ENCODE peak calls at places on chromosomes 13 and 19, in five cellular contexts. One of them, this sample, is unnamed.

GRCh38 chr13:111485491-111486250 is 165.2 kb downstream of the TEX29 start:
- DNase-seq in right lobe of liver: no peak
- DNase-seq in GM12878: no peak
- DNase-seq in Peyer's patch: no peak
- DNase-seq in body of pancreas: no peak
- DNase-seq in this sample: no peak

GRCh38 chr19:46081928-46082727 is 41.3 kb upstream of the IGFL4 start:
- DNase-seq in right lobe of liver: no peak
- DNase-seq in GM12878: peak
- DNase-seq in Peyer's patch: no peak
- DNase-seq in body of pancreas: peak
- DNase-seq in this sample: no peak

GRCh38 chr13:26132756-26133155 is 80.9 kb upstream of the SHISA2 start:
- DNase-seq in right lobe of liver: no peak
- DNase-seq in GM12878: no peak
- DNase-seq in Peyer's patch: no peak
- DNase-seq in body of pancreas: no peak
- DNase-seq in this sample: no peak

GRCh38 chr13:27599096-27599495 is 21.2 kb downstream of the LNX2 start:
- DNase-seq in right lobe of liver: no peak
- DNase-seq in GM12878: no peak
- DNase-seq in Peyer's patch: no peak
- DNase-seq in body of pancreas: no peak
- DNase-seq in this sample: no peak

GRCh38 chr19:8490395-8490760 is 12.1 kb downstream of the PRAM1 start:
- DNase-seq in right lobe of liver: no peak
- DNase-seq in GM12878: no peak
- DNase-seq in Peyer's patch: no peak
- DNase-seq in body of pancreas: no peak
- DNase-seq in this sample: no peak

GRCh38 chr19:14006766-14007562 is 844 bp upstream of the RFX1 start:
- DNase-seq in right lobe of liver: peak
- DNase-seq in GM12878: no peak
- DNase-seq in Peyer's patch: no peak
- DNase-seq in body of pancreas: peak
- DNase-seq in this sample: no peak

GRCh38 chr19:34306213-34306661 is 51.9 kb downstream of the GARRE1 start:
- DNase-seq in right lobe of liver: peak
- DNase-seq in GM12878: no peak
- DNase-seq in Peyer's patch: no peak
- DNase-seq in body of pancreas: peak
- DNase-seq in this sample: no peak

GRCh38 chr13:23871616-23872220 is 17.5 kb downstream of the MIPEP start:
- DNase-seq in right lobe of liver: no peak
- DNase-seq in GM12878: no peak
- DNase-seq in Peyer's patch: no peak
- DNase-seq in body of pancreas: no peak
- DNase-seq in this sample: no peak

GRCh38 chr19:16113727-16114126 is 2.0 kb downstream of the RAB8A start:
- DNase-seq in right lobe of liver: no peak
- DNase-seq in GM12878: no peak
- DNase-seq in Peyer's patch: no peak
- DNase-seq in body of pancreas: no peak
- DNase-seq in this sample: no peak

GRCh38 chr19:34313188-34313587 is 51.8 kb upstream of the GPI start:
- DNase-seq in right lobe of liver: no peak
- DNase-seq in GM12878: no peak
- DNase-seq in Peyer's patch: no peak
- DNase-seq in body of pancreas: no peak
- DNase-seq in this sample: no peak

GRCh38 chr19:11092181-11092538 is 2.9 kb downstream of the LDLR start:
- DNase-seq in right lobe of liver: no peak
- DNase-seq in GM12878: no peak
- DNase-seq in Peyer's patch: no peak
- DNase-seq in body of pancreas: peak
- DNase-seq in this sample: no peak

GRCh38 chr19:48290341-48290922 is 20.6 kb downstream of the ZNF114 start:
- DNase-seq in right lobe of liver: no peak
- DNase-seq in GM12878: no peak
- DNase-seq in Peyer's patch: no peak
- DNase-seq in body of pancreas: no peak
- DNase-seq in this sample: peak

GRCh38 chr13:39768962-39769361 is 113.5 kb downstream of the COG6 start:
- DNase-seq in right lobe of liver: no peak
- DNase-seq in GM12878: no peak
- DNase-seq in Peyer's patch: no peak
- DNase-seq in body of pancreas: no peak
- DNase-seq in this sample: no peak

GRCh38 chr13:50082426-50083283 is 67.4 kb downstream of the KCNRG start:
- DNase-seq in right lobe of liver: peak
- DNase-seq in GM12878: peak
- DNase-seq in Peyer's patch: peak
- DNase-seq in body of pancreas: peak
- DNase-seq in this sample: peak

GRCh38 chr13:99658266-99658991 is 157.2 kb downstream of the TM9SF2 start:
- DNase-seq in right lobe of liver: peak
- DNase-seq in GM12878: no peak
- DNase-seq in Peyer's patch: peak
- DNase-seq in body of pancreas: no peak
- DNase-seq in this sample: peak

GRCh38 chr19:8265872-8266271 is 42.3 kb downstream of the CD320 start:
- DNase-seq in right lobe of liver: no peak
- DNase-seq in GM12878: no peak
- DNase-seq in Peyer's patch: no peak
- DNase-seq in body of pancreas: peak
- DNase-seq in this sample: no peak

GRCh38 chr19:29672933-29673336 is 7.7 kb downstream of the PLEKHF1 start:
- DNase-seq in right lobe of liver: no peak
- DNase-seq in GM12878: peak
- DNase-seq in Peyer's patch: peak
- DNase-seq in body of pancreas: no peak
- DNase-seq in this sample: no peak

GRCh38 chr13:44954210-44954609 is 35.1 kb downstream of the NUFIP1 start:
- DNase-seq in right lobe of liver: no peak
- DNase-seq in GM12878: no peak
- DNase-seq in Peyer's patch: no peak
- DNase-seq in body of pancreas: no peak
- DNase-seq in this sample: no peak

GRCh38 chr19:17577698-17578097 is 22.2 kb downstream of the COLGALT1 start:
- DNase-seq in right lobe of liver: no peak
- DNase-seq in GM12878: no peak
- DNase-seq in Peyer's patch: no peak
- DNase-seq in body of pancreas: no peak
- DNase-seq in this sample: no peak

GRCh38 chr19:48992571-48993174 is 436 bp downstream of the GYS1 start:
- DNase-seq in right lobe of liver: peak
- DNase-seq in GM12878: no peak
- DNase-seq in Peyer's patch: peak
- DNase-seq in body of pancreas: no peak
- DNase-seq in this sample: no peak

GRCh38 chr13:21232196-21232595 is 55.7 kb downstream of the MRPL57 start:
- DNase-seq in right lobe of liver: no peak
- DNase-seq in GM12878: no peak
- DNase-seq in Peyer's patch: no peak
- DNase-seq in body of pancreas: no peak
- DNase-seq in this sample: peak

GRCh38 chr13:48412881-48413351 is at the start of gene LPAR6:
- DNase-seq in right lobe of liver: no peak
- DNase-seq in GM12878: no peak
- DNase-seq in Peyer's patch: no peak
- DNase-seq in body of pancreas: no peak
- DNase-seq in this sample: no peak

GRCh38 chr19:44512326-44513298 is 12.3 kb upstream of the ZNF180 start:
- DNase-seq in right lobe of liver: no peak
- DNase-seq in GM12878: no peak
- DNase-seq in Peyer's patch: no peak
- DNase-seq in body of pancreas: no peak
- DNase-seq in this sample: no peak

GRCh38 chr19:48861313-48861712 is 7.1 kb downstream of the PLEKHA4 start:
- DNase-seq in right lobe of liver: no peak
- DNase-seq in GM12878: no peak
- DNase-seq in Peyer's patch: no peak
- DNase-seq in body of pancreas: no peak
- DNase-seq in this sample: no peak

GRCh38 chr13:41905600-41906254 is 55.2 kb downstream of the VWA8 start:
- DNase-seq in right lobe of liver: no peak
- DNase-seq in GM12878: no peak
- DNase-seq in Peyer's patch: no peak
- DNase-seq in body of pancreas: no peak
- DNase-seq in this sample: no peak

GRCh38 chr19:49335071-49335783 is at the start of gene CD37:
- DNase-seq in right lobe of liver: no peak
- DNase-seq in GM12878: no peak
- DNase-seq in Peyer's patch: peak
- DNase-seq in body of pancreas: peak
- DNase-seq in this sample: no peak

GRCh38 chr19:18792661-18793060 is 1.6 kb upstream of the COMP start:
- DNase-seq in right lobe of liver: no peak
- DNase-seq in GM12878: no peak
- DNase-seq in Peyer's patch: no peak
- DNase-seq in body of pancreas: no peak
- DNase-seq in this sample: no peak

GRCh38 chr13:48311223-48311622 is 7.7 kb downstream of the RB1 start:
- DNase-seq in right lobe of liver: no peak
- DNase-seq in GM12878: no peak
- DNase-seq in Peyer's patch: no peak
- DNase-seq in body of pancreas: no peak
- DNase-seq in this sample: no peak

GRCh38 chr13:99124695-99125334 is 75.8 kb upstream of the UBAC2 start:
- DNase-seq in right lobe of liver: no peak
- DNase-seq in GM12878: peak
- DNase-seq in Peyer's patch: no peak
- DNase-seq in body of pancreas: no peak
- DNase-seq in this sample: no peak

GRCh38 chr19:47255947-47256687 is at the start of gene CCDC9:
- DNase-seq in right lobe of liver: peak
- DNase-seq in GM12878: peak
- DNase-seq in Peyer's patch: peak
- DNase-seq in body of pancreas: peak
- DNase-seq in this sample: peak
- TF ChIP-seq POLR2A in right lobe of liver: peak
- TF ChIP-seq POLR2A in GM12878: peak
- TF ChIP-seq POLR2A in Peyer's patch: peak
- TF ChIP-seq POLR2A in body of pancreas: peak
- TF ChIP-seq POLR2A in this sample: peak

GRCh38 chr13:86355301-86355700 is 556.1 kb upstream of the SLITRK6 start:
- DNase-seq in right lobe of liver: no peak
- DNase-seq in GM12878: no peak
- DNase-seq in Peyer's patch: no peak
- DNase-seq in body of pancreas: no peak
- DNase-seq in this sample: no peak
- H3K27ac ChIP-seq in right lobe of liver: no peak
- H3K27ac ChIP-seq in GM12878: no peak
- H3K27ac ChIP-seq in Peyer's patch: no peak
- H3K27ac ChIP-seq in body of pancreas: no peak
- H3K27ac ChIP-seq in this sample: no peak

GRCh38 chr19:39832341-39833083 is 1.4 kb downstream of the DYRK1B start:
- DNase-seq in right lobe of liver: no peak
- DNase-seq in GM12878: no peak
- DNase-seq in Peyer's patch: no peak
- DNase-seq in body of pancreas: no peak
- DNase-seq in this sample: no peak

GRCh38 chr19:39834287-39834841 is 402 bp upstream of the DYRK1B start:
- DNase-seq in right lobe of liver: no peak
- DNase-seq in GM12878: no peak
- DNase-seq in Peyer's patch: no peak
- DNase-seq in body of pancreas: no peak
- DNase-seq in this sample: no peak

GRCh38 chr19:39831679-39832078 is 2.3 kb downstream of the DYRK1B start:
- DNase-seq in right lobe of liver: no peak
- DNase-seq in GM12878: no peak
- DNase-seq in Peyer's patch: no peak
- DNase-seq in body of pancreas: no peak
- DNase-seq in this sample: no peak

GRCh38 chr19:39833160-39833463 is 850 bp downstream of the DYRK1B start:
- DNase-seq in right lobe of liver: no peak
- DNase-seq in GM12878: no peak
- DNase-seq in Peyer's patch: no peak
- DNase-seq in body of pancreas: no peak
- DNase-seq in this sample: no peak

DNA sequence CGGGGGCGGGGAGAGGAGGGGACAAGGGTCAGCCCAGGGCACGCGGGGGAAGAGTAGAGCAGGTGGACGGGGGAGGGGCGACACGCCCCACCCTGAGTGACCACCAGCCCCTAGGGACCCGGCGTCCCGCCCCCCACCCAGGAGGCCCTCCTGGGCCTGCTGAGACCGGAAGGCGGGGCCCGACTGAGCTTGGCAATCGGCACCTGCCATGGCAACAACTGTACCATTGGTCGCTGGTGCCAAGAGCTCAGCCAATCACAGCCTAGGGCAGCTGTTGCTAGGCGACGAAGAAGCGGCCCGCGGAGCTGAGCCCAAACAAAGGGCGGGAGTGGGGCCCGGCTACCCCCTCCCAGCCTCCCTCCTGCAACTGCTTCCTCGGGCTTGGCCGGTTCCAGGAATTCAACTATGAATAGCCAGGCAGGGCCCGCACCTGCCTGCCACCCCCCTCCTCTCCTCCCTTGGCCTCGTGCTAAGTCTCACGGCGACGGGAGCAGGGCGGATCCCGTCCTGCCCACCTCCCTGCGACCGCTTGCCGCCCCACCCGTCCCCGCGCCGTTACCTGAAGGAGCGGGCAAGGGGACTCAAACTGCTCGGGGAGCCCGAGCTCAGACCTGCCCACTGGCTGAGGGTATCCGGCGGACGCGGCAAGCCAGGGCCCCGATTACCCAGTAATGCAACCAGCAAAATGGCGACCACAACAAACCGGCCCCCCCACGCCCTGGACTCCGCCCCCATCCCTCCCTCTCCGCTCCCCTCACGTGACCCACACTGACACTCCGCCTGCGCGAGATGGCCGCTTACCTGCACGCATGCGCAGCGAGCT is at the start of gene DYRK1B:
- DNase-seq in right lobe of liver: peak
- DNase-seq in GM12878: peak
- DNase-seq in Peyer's patch: peak
- DNase-seq in body of pancreas: peak
- DNase-seq in this sample: peak
- H3K4me3 ChIP-seq in right lobe of liver: peak
- H3K4me3 ChIP-seq in GM12878: peak
- H3K4me3 ChIP-seq in Peyer's patch: peak
- H3K4me3 ChIP-seq in body of pancreas: peak
- H3K4me3 ChIP-seq in this sample: peak

DNA sequence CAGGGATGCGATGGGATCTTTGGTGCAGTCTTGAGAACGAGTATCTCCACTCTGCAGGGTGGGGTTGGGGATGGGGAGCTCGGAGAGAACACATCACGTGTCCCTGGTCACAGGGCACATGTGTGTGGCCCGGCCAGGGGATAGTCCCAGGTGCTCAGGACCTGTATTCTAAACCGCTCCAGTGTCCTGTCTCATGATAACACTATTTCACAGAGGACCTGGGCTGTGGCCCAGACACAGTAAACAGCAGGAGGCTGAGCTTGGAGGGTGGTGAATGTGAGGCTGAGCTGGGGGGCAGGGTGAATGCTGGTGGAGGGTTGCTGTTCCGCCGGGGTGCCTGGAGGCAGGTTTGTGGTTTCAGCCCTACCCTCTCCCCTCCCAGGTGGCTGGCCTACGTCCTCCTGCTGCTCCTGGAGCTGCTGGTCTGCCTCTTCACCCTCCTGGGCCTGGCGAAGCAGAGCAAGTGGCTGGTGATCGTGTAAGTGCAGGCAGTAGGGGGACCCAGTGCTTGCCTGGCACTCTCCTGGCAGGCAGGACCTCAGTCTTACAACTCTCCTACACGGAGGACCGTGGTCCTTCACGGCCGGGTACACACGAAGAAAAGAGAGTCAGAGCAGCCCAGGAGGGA is 11.1 kb downstream of the TTYH1 start:
- DNase-seq in right lobe of liver: no peak
- DNase-seq in GM12878: no peak
- DNase-seq in Peyer's patch: no peak
- DNase-seq in body of pancreas: no peak
- DNase-seq in this sample: no peak
- TF ChIP-seq POLR2A in right lobe of liver: no peak
- TF ChIP-seq POLR2A in GM12878: no peak
- TF ChIP-seq POLR2A in Peyer's patch: no peak
- TF ChIP-seq POLR2A in body of pancreas: no peak
- TF ChIP-seq POLR2A in this sample: no peak